ENCODE peak calls at places on chromosomes 1 and 21, in eight cellular contexts. J, T, W, O, F, H, B and N are unnamed samples.

GRCh38 chr1:159188375-159188788 is 16.3 kb upstream of the ACKR1 start:
- DNase-seq in J (peak), T (peak), W (no peak), O (no peak), F (no peak), H (no peak), B (no peak), N (peak)

GRCh38 chr1:151612506-151613274 is 840 bp downstream of the SNX27 start:
- DNase-seq in J (peak), T (no peak), W (peak), O (no peak), F (peak), H (no peak), B (peak), N (no peak)

GRCh38 chr1:12480748-12481362 is 137.2 kb downstream of the DHRS3 start:
- DNase-seq in J (peak), T (peak), W (peak), O (peak), F (peak), H (peak), B (no peak), N (peak)

GRCh38 chr1:16158993-16159831 is 3.3 kb upstream of the EPHA2 start:
- DNase-seq in J (peak), T (no peak), W (no peak), O (peak), F (no peak), H (no peak), B (no peak), N (peak)

GRCh38 chr1:160131803-160132565 is 16.4 kb downstream of the ATP1A2 start:
- DNase-seq in J (no peak), T (no peak), W (no peak), O (no peak), F (no peak), H (no peak), B (no peak), N (no peak)

GRCh38 chr1:30191154-30191702 is 532.2 kb downstream of the MATN1 start:
- DNase-seq in J (peak), T (peak), W (no peak), O (peak), F (peak), H (peak), B (peak), N (peak)

GRCh38 chr1:227318003-227318851 is at the start of gene CDC42BPA:
- DNase-seq in J (peak), T (peak), W (no peak), O (peak), F (peak), H (peak), B (peak), N (peak)

GRCh38 chr1:210692796-210693195 is 364.1 kb downstream of the HHAT start:
- DNase-seq in J (no peak), T (no peak), W (no peak), O (no peak), F (no peak), H (no peak), B (no peak), N (no peak)

GRCh38 chr21:27536319-27536718 is 569.4 kb upstream of the ADAMTS5 start:
- DNase-seq in J (no peak), T (no peak), W (no peak), O (no peak), F (no peak), H (no peak), B (no peak), N (peak)

GRCh38 chr1:203268901-203269653 is 36.2 kb upstream of the BTG2 start:
- DNase-seq in J (peak), T (peak), W (peak), O (peak), F (peak), H (peak), B (peak), N (peak)

GRCh38 chr1:160621633-160622413 is 25.0 kb downstream of the SLAMF1 start:
- DNase-seq in J (no peak), T (no peak), W (no peak), O (no peak), F (no peak), H (no peak), B (no peak), N (no peak)